ENCODE peak calls at places on chromosomes 13 and 19, in ten cellular contexts. One of them, this sample, is unnamed.

GRCh38 chr19:23481043-23481442 is 85.8 kb upstream of the ZNF91 start:
- DNase-seq in cardiac fibroblast: no peak
- DNase-seq in ovary: no peak
- DNase-seq in cardiac muscle cell: no peak
- DNase-seq in esophagus squamous epithelium: no peak
- DNase-seq in AG09309: no peak
- DNase-seq in heart left ventricle: no peak
- DNase-seq in stomach: no peak
- DNase-seq in IMR-90: no peak
- DNase-seq in Panc1: no peak
- DNase-seq in this sample: no peak

GRCh38 chr13:19618925-19619324 is 14.5 kb upstream of the MPHOSPH8 start:
- DNase-seq in ovary: no peak
- DNase-seq in Panc1: no peak
- DNase-seq in AG09309: no peak
- DNase-seq in stomach: no peak
- DNase-seq in heart left ventricle: no peak
- DNase-seq in IMR-90: peak
- DNase-seq in cardiac fibroblast: peak
- DNase-seq in cardiac muscle cell: peak
- DNase-seq in esophagus squamous epithelium: no peak
- DNase-seq in this sample: peak

GRCh38 chr19:35882074-35882832 is 13.9 kb downstream of the APLP1 start:
- DNase-seq in cardiac fibroblast: peak
- DNase-seq in AG09309: peak
- DNase-seq in stomach: no peak
- DNase-seq in Panc1: peak
- DNase-seq in ovary: no peak
- DNase-seq in cardiac muscle cell: peak
- DNase-seq in IMR-90: peak
- DNase-seq in heart left ventricle: peak
- DNase-seq in esophagus squamous epithelium: no peak
- DNase-seq in this sample: peak

GRCh38 chr13:110113284-110113764 is 193.6 kb downstream of the COL4A1 start:
- DNase-seq in ovary: no peak
- DNase-seq in IMR-90: peak
- DNase-seq in stomach: no peak
- DNase-seq in cardiac fibroblast: peak
- DNase-seq in AG09309: no peak
- DNase-seq in heart left ventricle: no peak
- DNase-seq in Panc1: no peak
- DNase-seq in cardiac muscle cell: peak
- DNase-seq in esophagus squamous epithelium: no peak
- DNase-seq in this sample: no peak

GRCh38 chr13:97194473-97194872 is 27.7 kb upstream of the MBNL2 start:
- DNase-seq in stomach: no peak
- DNase-seq in heart left ventricle: no peak
- DNase-seq in IMR-90: peak
- DNase-seq in cardiac fibroblast: peak
- DNase-seq in cardiac muscle cell: peak
- DNase-seq in AG09309: no peak
- DNase-seq in esophagus squamous epithelium: no peak
- DNase-seq in Panc1: no peak
- DNase-seq in ovary: no peak
- DNase-seq in this sample: no peak

GRCh38 chr13:43411211-43411610 is 375.6 kb downstream of the ENOX1 start:
- DNase-seq in Panc1: no peak
- DNase-seq in cardiac fibroblast: no peak
- DNase-seq in IMR-90: no peak
- DNase-seq in stomach: no peak
- DNase-seq in cardiac muscle cell: no peak
- DNase-seq in ovary: no peak
- DNase-seq in AG09309: no peak
- DNase-seq in esophagus squamous epithelium: no peak
- DNase-seq in heart left ventricle: no peak
- DNase-seq in this sample: no peak

GRCh38 chr19:19305696-19306095 is 14.6 kb downstream of the SUGP1 start:
- DNase-seq in cardiac muscle cell: no peak
- DNase-seq in cardiac fibroblast: no peak
- DNase-seq in IMR-90: no peak
- DNase-seq in esophagus squamous epithelium: no peak
- DNase-seq in stomach: no peak
- DNase-seq in Panc1: no peak
- DNase-seq in heart left ventricle: no peak
- DNase-seq in ovary: no peak
- DNase-seq in AG09309: no peak
- DNase-seq in this sample: no peak

GRCh38 chr13:96109125-96109524 is 19.2 kb downstream of the HS6ST3 start:
- DNase-seq in AG09309: no peak
- DNase-seq in cardiac muscle cell: no peak
- DNase-seq in ovary: no peak
- DNase-seq in IMR-90: no peak
- DNase-seq in esophagus squamous epithelium: no peak
- DNase-seq in heart left ventricle: no peak
- DNase-seq in Panc1: no peak
- DNase-seq in cardiac fibroblast: no peak
- DNase-seq in stomach: no peak
- DNase-seq in this sample: no peak

GRCh38 chr13:18943721-18944391 is 237.8 kb downstream of the TUBA3C start:
- DNase-seq in Panc1: no peak
- DNase-seq in cardiac muscle cell: no peak
- DNase-seq in esophagus squamous epithelium: no peak
- DNase-seq in cardiac fibroblast: no peak
- DNase-seq in IMR-90: no peak
- DNase-seq in ovary: peak
- DNase-seq in stomach: no peak
- DNase-seq in heart left ventricle: no peak
- DNase-seq in AG09309: no peak
- DNase-seq in this sample: no peak

GRCh38 chr13:106567421-106568224 is at the start of gene ARGLU1:
- DNase-seq in Panc1: no peak
- DNase-seq in esophagus squamous epithelium: peak
- DNase-seq in cardiac muscle cell: peak
- DNase-seq in heart left ventricle: peak
- DNase-seq in IMR-90: peak
- DNase-seq in ovary: peak
- DNase-seq in AG09309: no peak
- DNase-seq in cardiac fibroblast: peak
- DNase-seq in stomach: peak
- DNase-seq in this sample: peak

GRCh38 chr19:19342086-19343015 is 21.7 kb downstream of the MAU2 start:
- DNase-seq in stomach: peak
- DNase-seq in heart left ventricle: peak
- DNase-seq in esophagus squamous epithelium: no peak
- DNase-seq in AG09309: no peak
- DNase-seq in cardiac muscle cell: peak
- DNase-seq in cardiac fibroblast: peak
- DNase-seq in ovary: peak
- DNase-seq in Panc1: no peak
- DNase-seq in IMR-90: peak
- DNase-seq in this sample: peak

GRCh38 chr19:55014714-55015113 is 23.4 kb downstream of the GP6 start:
- DNase-seq in AG09309: no peak
- DNase-seq in stomach: no peak
- DNase-seq in cardiac fibroblast: no peak
- DNase-seq in heart left ventricle: peak
- DNase-seq in Panc1: no peak
- DNase-seq in IMR-90: no peak
- DNase-seq in ovary: no peak
- DNase-seq in esophagus squamous epithelium: no peak
- DNase-seq in cardiac muscle cell: no peak
- DNase-seq in this sample: no peak

GRCh38 chr19:32022946-32023832 is 322.2 kb upstream of the ZNF507 start:
- DNase-seq in AG09309: no peak
- DNase-seq in cardiac muscle cell: no peak
- DNase-seq in stomach: no peak
- DNase-seq in esophagus squamous epithelium: no peak
- DNase-seq in Panc1: no peak
- DNase-seq in cardiac fibroblast: no peak
- DNase-seq in ovary: no peak
- DNase-seq in IMR-90: no peak
- DNase-seq in heart left ventricle: no peak
- DNase-seq in this sample: peak

GRCh38 chr13:109717686-109718085 is 68.7 kb downstream of the IRS2 start:
- DNase-seq in stomach: no peak
- DNase-seq in ovary: no peak
- DNase-seq in IMR-90: no peak
- DNase-seq in esophagus squamous epithelium: no peak
- DNase-seq in cardiac muscle cell: no peak
- DNase-seq in cardiac fibroblast: no peak
- DNase-seq in AG09309: no peak
- DNase-seq in heart left ventricle: no peak
- DNase-seq in Panc1: no peak
- DNase-seq in this sample: no peak

GRCh38 chr19:7533281-7533819 is 2.2 kb upstream of the PNPLA6 start:
- DNase-seq in AG09309: no peak
- DNase-seq in IMR-90: peak
- DNase-seq in Panc1: no peak
- DNase-seq in stomach: peak
- DNase-seq in cardiac muscle cell: peak
- DNase-seq in ovary: peak
- DNase-seq in heart left ventricle: peak
- DNase-seq in cardiac fibroblast: peak
- DNase-seq in esophagus squamous epithelium: no peak
- DNase-seq in this sample: no peak

GRCh38 chr19:55962186-55962585 is 14.6 kb downstream of the NLRP8 start:
- DNase-seq in IMR-90: no peak
- DNase-seq in stomach: no peak
- DNase-seq in cardiac muscle cell: no peak
- DNase-seq in AG09309: no peak
- DNase-seq in ovary: no peak
- DNase-seq in esophagus squamous epithelium: no peak
- DNase-seq in Panc1: no peak
- DNase-seq in cardiac fibroblast: no peak
- DNase-seq in heart left ventricle: no peak
- DNase-seq in this sample: no peak

GRCh38 chr19:47225746-47226425 is 5.1 kb downstream of the BBC3 start:
- DNase-seq in stomach: peak
- DNase-seq in heart left ventricle: peak
- DNase-seq in cardiac fibroblast: peak
- DNase-seq in cardiac muscle cell: peak
- DNase-seq in AG09309: no peak
- DNase-seq in Panc1: no peak
- DNase-seq in ovary: peak
- DNase-seq in IMR-90: peak
- DNase-seq in esophagus squamous epithelium: no peak
- DNase-seq in this sample: peak
- TF ChIP-seq CTCF in stomach: no peak
- TF ChIP-seq CTCF in heart left ventricle: peak
- TF ChIP-seq CTCF in cardiac fibroblast: peak
- TF ChIP-seq CTCF in cardiac muscle cell: peak
- TF ChIP-seq CTCF in AG09309: no peak
- TF ChIP-seq CTCF in Panc1: no peak
- TF ChIP-seq CTCF in ovary: peak
- TF ChIP-seq CTCF in IMR-90: peak
- TF ChIP-seq CTCF in esophagus squamous epithelium: peak
- TF ChIP-seq CTCF in this sample: peak

GRCh38 chr19:38684078-38684861 is 36.8 kb downstream of the ACTN4 start:
- DNase-seq in AG09309: peak
- DNase-seq in ovary: peak
- DNase-seq in cardiac muscle cell: peak
- DNase-seq in stomach: peak
- DNase-seq in IMR-90: peak
- DNase-seq in heart left ventricle: peak
- DNase-seq in esophagus squamous epithelium: no peak
- DNase-seq in cardiac fibroblast: peak
- DNase-seq in Panc1: peak
- DNase-seq in this sample: no peak
- TF ChIP-seq CTCF in AG09309: peak
- TF ChIP-seq CTCF in ovary: no peak
- TF ChIP-seq CTCF in cardiac muscle cell: no peak
- TF ChIP-seq CTCF in stomach: no peak
- TF ChIP-seq CTCF in IMR-90: no peak
- TF ChIP-seq CTCF in heart left ventricle: no peak
- TF ChIP-seq CTCF in esophagus squamous epithelium: no peak
- TF ChIP-seq CTCF in cardiac fibroblast: no peak
- TF ChIP-seq CTCF in Panc1: no peak
- TF ChIP-seq CTCF in this sample: no peak

DNA sequence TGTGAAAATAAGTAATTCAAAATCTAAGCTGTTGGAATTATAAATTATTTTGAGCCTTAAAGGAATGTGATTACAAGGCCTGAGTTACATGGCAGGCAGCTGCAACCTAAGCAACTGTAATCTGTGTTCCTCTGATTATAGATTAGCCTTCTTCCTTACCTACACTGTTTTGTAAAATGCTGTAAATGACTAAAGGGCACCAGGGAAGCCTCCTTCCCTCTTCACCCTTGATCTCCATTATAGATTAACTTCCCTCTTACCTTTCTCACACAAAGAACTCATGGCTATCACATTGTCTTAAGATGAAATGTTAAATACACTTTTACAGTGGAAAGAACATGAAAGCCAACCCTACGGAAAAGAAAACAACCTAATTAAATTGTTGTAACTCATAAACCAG is 423.7 kb upstream of the KLF12 start:
- DNase-seq in cardiac muscle cell: no peak
- DNase-seq in ovary: no peak
- DNase-seq in esophagus squamous epithelium: no peak
- DNase-seq in stomach: no peak
- DNase-seq in cardiac fibroblast: no peak
- DNase-seq in Panc1: no peak
- DNase-seq in AG09309: no peak
- DNase-seq in heart left ventricle: no peak
- DNase-seq in IMR-90: no peak
- DNase-seq in this sample: no peak
- TF ChIP-seq CTCF in cardiac muscle cell: no peak
- TF ChIP-seq CTCF in ovary: no peak
- TF ChIP-seq CTCF in esophagus squamous epithelium: no peak
- TF ChIP-seq CTCF in stomach: no peak
- TF ChIP-seq CTCF in cardiac fibroblast: no peak
- TF ChIP-seq CTCF in Panc1: no peak
- TF ChIP-seq CTCF in AG09309: no peak
- TF ChIP-seq CTCF in heart left ventricle: no peak
- TF ChIP-seq CTCF in IMR-90: no peak
- TF ChIP-seq CTCF in this sample: no peak

GRCh38 chr13:60016229-60016628 is 147.5 kb downstream of the DIAPH3 start:
- DNase-seq in ovary: no peak
- DNase-seq in heart left ventricle: no peak
- DNase-seq in Panc1: no peak
- DNase-seq in esophagus squamous epithelium: no peak
- DNase-seq in IMR-90: no peak
- DNase-seq in stomach: no peak
- DNase-seq in cardiac fibroblast: no peak
- DNase-seq in AG09309: no peak
- DNase-seq in cardiac muscle cell: no peak
- DNase-seq in this sample: no peak

GRCh38 chr13:60018536-60018935 is 145.2 kb downstream of the DIAPH3 start:
- DNase-seq in Panc1: no peak
- DNase-seq in heart left ventricle: no peak
- DNase-seq in cardiac muscle cell: no peak
- DNase-seq in ovary: no peak
- DNase-seq in stomach: no peak
- DNase-seq in esophagus squamous epithelium: no peak
- DNase-seq in IMR-90: no peak
- DNase-seq in AG09309: no peak
- DNase-seq in cardiac fibroblast: no peak
- DNase-seq in this sample: no peak

GRCh38 chr13:60020288-60020687 is 143.4 kb downstream of the DIAPH3 start:
- DNase-seq in esophagus squamous epithelium: no peak
- DNase-seq in cardiac muscle cell: no peak
- DNase-seq in IMR-90: no peak
- DNase-seq in Panc1: no peak
- DNase-seq in ovary: no peak
- DNase-seq in cardiac fibroblast: no peak
- DNase-seq in heart left ventricle: no peak
- DNase-seq in stomach: no peak
- DNase-seq in AG09309: no peak
- DNase-seq in this sample: no peak

GRCh38 chr13:60019119-60019993 is 144.4 kb downstream of the DIAPH3 start:
- DNase-seq in AG09309: peak
- DNase-seq in stomach: no peak
- DNase-seq in cardiac fibroblast: peak
- DNase-seq in heart left ventricle: no peak
- DNase-seq in Panc1: no peak
- DNase-seq in cardiac muscle cell: peak
- DNase-seq in esophagus squamous epithelium: no peak
- DNase-seq in ovary: no peak
- DNase-seq in IMR-90: peak
- DNase-seq in this sample: no peak
- TF ChIP-seq CTCF in AG09309: no peak
- TF ChIP-seq CTCF in stomach: no peak
- TF ChIP-seq CTCF in cardiac fibroblast: no peak
- TF ChIP-seq CTCF in heart left ventricle: no peak
- TF ChIP-seq CTCF in Panc1: no peak
- TF ChIP-seq CTCF in cardiac muscle cell: no peak
- TF ChIP-seq CTCF in esophagus squamous epithelium: no peak
- TF ChIP-seq CTCF in ovary: no peak
- TF ChIP-seq CTCF in IMR-90: no peak
- TF ChIP-seq CTCF in this sample: no peak

This sample was measured in endothelial cell.